ENCODE peak calls at places on chromosomes 6 and 20, in eight cellular contexts. One of them, this sample, is unnamed.

GRCh38 chr6:72035966-72036365 is 149.6 kb downstream of the RIMS1 start:
- DNase-seq in H9: no peak
- DNase-seq in cardiac muscle cell: no peak
- DNase-seq in left ventricle myocardium inferior: no peak
- DNase-seq in WERI-Rb-1: no peak
- DNase-seq in right atrium auricular region: no peak
- DNase-seq in heart left ventricle: no peak
- DNase-seq in testis: no peak
- DNase-seq in this sample: no peak

GRCh38 chr6:125009578-125009977 is 47.3 kb downstream of the RNF217 start:
- DNase-seq in H9: no peak
- DNase-seq in cardiac muscle cell: no peak
- DNase-seq in left ventricle myocardium inferior: no peak
- DNase-seq in WERI-Rb-1: no peak
- DNase-seq in right atrium auricular region: no peak
- DNase-seq in heart left ventricle: no peak
- DNase-seq in testis: no peak
- DNase-seq in this sample: no peak

GRCh38 chr20:10501377-10501776 is 66.3 kb downstream of the SLX4IP start:
- DNase-seq in H9: no peak
- DNase-seq in cardiac muscle cell: no peak
- DNase-seq in left ventricle myocardium inferior: no peak
- DNase-seq in WERI-Rb-1: no peak
- DNase-seq in right atrium auricular region: no peak
- DNase-seq in heart left ventricle: no peak
- DNase-seq in testis: peak
- DNase-seq in this sample: no peak

GRCh38 chr20:10090588-10091166 is 55.9 kb downstream of the ANKEF1 start:
- DNase-seq in H9: peak
- DNase-seq in cardiac muscle cell: peak
- DNase-seq in left ventricle myocardium inferior: no peak
- DNase-seq in WERI-Rb-1: peak
- DNase-seq in right atrium auricular region: no peak
- DNase-seq in heart left ventricle: peak
- DNase-seq in testis: peak
- DNase-seq in this sample: peak

GRCh38 chr20:31860431-31861345 is 9.6 kb downstream of the DUSP15 start:
- DNase-seq in H9: peak
- DNase-seq in cardiac muscle cell: peak
- DNase-seq in left ventricle myocardium inferior: no peak
- DNase-seq in WERI-Rb-1: peak
- DNase-seq in right atrium auricular region: no peak
- DNase-seq in heart left ventricle: no peak
- DNase-seq in testis: no peak
- DNase-seq in this sample: no peak

GRCh38 chr6:40344566-40345185 is 242.5 kb downstream of the LRFN2 start:
- DNase-seq in H9: peak
- DNase-seq in cardiac muscle cell: no peak
- DNase-seq in left ventricle myocardium inferior: no peak
- DNase-seq in WERI-Rb-1: peak
- DNase-seq in right atrium auricular region: peak
- DNase-seq in heart left ventricle: no peak
- DNase-seq in testis: no peak
- DNase-seq in this sample: no peak

GRCh38 chr20:59787186-59787890 is 146.1 kb downstream of the SYCP2 start:
- DNase-seq in H9: peak
- DNase-seq in cardiac muscle cell: no peak
- DNase-seq in left ventricle myocardium inferior: no peak
- DNase-seq in WERI-Rb-1: no peak
- DNase-seq in right atrium auricular region: peak
- DNase-seq in heart left ventricle: no peak
- DNase-seq in testis: no peak
- DNase-seq in this sample: no peak

GRCh38 chr6:88989215-88989614 is 25.8 kb upstream of the RNGTT start:
- DNase-seq in H9: no peak
- DNase-seq in cardiac muscle cell: no peak
- DNase-seq in left ventricle myocardium inferior: no peak
- DNase-seq in WERI-Rb-1: no peak
- DNase-seq in right atrium auricular region: no peak
- DNase-seq in heart left ventricle: no peak
- DNase-seq in testis: no peak
- DNase-seq in this sample: no peak

GRCh38 chr6:34970487-34970886 is 81.4 kb downstream of the ANKS1A start:
- DNase-seq in H9: no peak
- DNase-seq in cardiac muscle cell: no peak
- DNase-seq in left ventricle myocardium inferior: no peak
- DNase-seq in WERI-Rb-1: no peak
- DNase-seq in right atrium auricular region: no peak
- DNase-seq in heart left ventricle: no peak
- DNase-seq in testis: no peak
- DNase-seq in this sample: no peak

GRCh38 chr6:103893082-103893481 is 966.6 kb downstream of the HACE1 start:
- DNase-seq in H9: no peak
- DNase-seq in cardiac muscle cell: no peak
- DNase-seq in left ventricle myocardium inferior: no peak
- DNase-seq in WERI-Rb-1: no peak
- DNase-seq in right atrium auricular region: no peak
- DNase-seq in heart left ventricle: no peak
- DNase-seq in testis: peak
- DNase-seq in this sample: no peak

GRCh38 chr6:106520711-106521367 is 108.5 kb downstream of the RTN4IP1 start:
- DNase-seq in H9: no peak
- DNase-seq in cardiac muscle cell: no peak
- DNase-seq in left ventricle myocardium inferior: no peak
- DNase-seq in WERI-Rb-1: no peak
- DNase-seq in right atrium auricular region: no peak
- DNase-seq in heart left ventricle: no peak
- DNase-seq in testis: no peak
- DNase-seq in this sample: no peak

GRCh38 chr6:9523462-9523861 is 891.4 kb downstream of the TFAP2A start:
- DNase-seq in H9: no peak
- DNase-seq in cardiac muscle cell: peak
- DNase-seq in left ventricle myocardium inferior: no peak
- DNase-seq in WERI-Rb-1: peak
- DNase-seq in right atrium auricular region: no peak
- DNase-seq in heart left ventricle: no peak
- DNase-seq in testis: no peak
- DNase-seq in this sample: no peak

GRCh38 chr6:46491789-46492547 is 719 bp upstream of the RCAN2 start:
- DNase-seq in H9: peak
- DNase-seq in cardiac muscle cell: peak
- DNase-seq in left ventricle myocardium inferior: peak
- DNase-seq in WERI-Rb-1: peak
- DNase-seq in right atrium auricular region: no peak
- DNase-seq in heart left ventricle: peak
- DNase-seq in testis: peak
- DNase-seq in this sample: peak

GRCh38 chr6:52976591-52977035 is 18.5 kb downstream of the GSTA4 start:
- DNase-seq in H9: no peak
- DNase-seq in cardiac muscle cell: no peak
- DNase-seq in left ventricle myocardium inferior: no peak
- DNase-seq in WERI-Rb-1: no peak
- DNase-seq in right atrium auricular region: no peak
- DNase-seq in heart left ventricle: no peak
- DNase-seq in testis: peak
- DNase-seq in this sample: peak

GRCh38 chr6:40506956-40507355 is 80.2 kb downstream of the LRFN2 start:
- DNase-seq in H9: no peak
- DNase-seq in cardiac muscle cell: no peak
- DNase-seq in left ventricle myocardium inferior: no peak
- DNase-seq in WERI-Rb-1: no peak
- DNase-seq in right atrium auricular region: no peak
- DNase-seq in heart left ventricle: peak
- DNase-seq in testis: no peak
- DNase-seq in this sample: no peak

GRCh38 chr6:13667655-13668054 is 44.0 kb downstream of the RANBP9 start:
- DNase-seq in H9: no peak
- DNase-seq in cardiac muscle cell: no peak
- DNase-seq in left ventricle myocardium inferior: no peak
- DNase-seq in WERI-Rb-1: no peak
- DNase-seq in right atrium auricular region: no peak
- DNase-seq in heart left ventricle: no peak
- DNase-seq in testis: no peak
- DNase-seq in this sample: no peak

GRCh38 chr6:129575378-129576118 is 134.4 kb downstream of the ARHGAP18 start:
- DNase-seq in H9: no peak
- DNase-seq in cardiac muscle cell: peak
- DNase-seq in left ventricle myocardium inferior: no peak
- DNase-seq in WERI-Rb-1: no peak
- DNase-seq in right atrium auricular region: no peak
- DNase-seq in heart left ventricle: no peak
- DNase-seq in testis: no peak
- DNase-seq in this sample: no peak
- H3K27ac ChIP-seq in H9: no peak
- H3K27ac ChIP-seq in cardiac muscle cell: no peak
- H3K27ac ChIP-seq in left ventricle myocardium inferior: no peak
- H3K27ac ChIP-seq in WERI-Rb-1: no peak
- H3K27ac ChIP-seq in right atrium auricular region: no peak
- H3K27ac ChIP-seq in heart left ventricle: no peak
- H3K27ac ChIP-seq in testis: no peak
- H3K27ac ChIP-seq in this sample: no peak

DNA sequence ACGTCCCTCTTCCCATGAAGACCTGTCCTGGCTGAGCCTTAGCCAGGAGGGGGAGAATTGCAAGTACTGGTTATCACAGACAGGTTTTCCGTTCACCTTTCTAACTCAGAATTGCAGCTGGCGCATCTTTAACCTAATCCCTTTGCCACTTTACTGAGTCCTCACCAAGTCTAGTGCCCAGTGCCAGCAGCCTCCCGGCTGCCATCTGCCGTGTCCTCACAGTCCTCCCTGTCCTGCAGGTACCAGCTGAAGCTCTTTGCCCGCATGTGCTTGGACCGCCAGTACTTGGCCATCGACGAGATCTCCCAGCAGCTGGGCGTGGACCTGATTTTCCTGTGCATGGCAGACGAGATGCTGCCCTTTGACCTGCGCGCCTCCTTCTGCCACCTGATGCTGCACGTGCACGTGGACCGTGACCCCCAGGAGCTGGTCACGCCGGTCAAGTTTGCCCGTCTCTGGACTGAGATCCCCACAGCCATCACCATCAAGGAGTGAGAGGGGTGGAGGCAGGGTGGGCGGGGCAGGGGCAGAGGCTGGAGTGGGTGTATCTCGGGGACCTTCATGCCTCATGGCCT is 41.3 kb downstream of the UQCC2 start:
- DNase-seq in H9: no peak
- DNase-seq in cardiac muscle cell: no peak
- DNase-seq in left ventricle myocardium inferior: no peak
- DNase-seq in WERI-Rb-1: no peak
- DNase-seq in right atrium auricular region: no peak
- DNase-seq in heart left ventricle: no peak
- DNase-seq in testis: no peak
- DNase-seq in this sample: no peak
- H3K27ac ChIP-seq in H9: no peak
- H3K27ac ChIP-seq in cardiac muscle cell: no peak
- H3K27ac ChIP-seq in left ventricle myocardium inferior: no peak
- H3K27ac ChIP-seq in WERI-Rb-1: no peak
- H3K27ac ChIP-seq in right atrium auricular region: no peak
- H3K27ac ChIP-seq in heart left ventricle: no peak
- H3K27ac ChIP-seq in testis: no peak
- H3K27ac ChIP-seq in this sample: no peak

GRCh38 chr20:1932971-1933370 is 37.8 kb downstream of the SIRPA start:
- DNase-seq in H9: no peak
- DNase-seq in cardiac muscle cell: no peak
- DNase-seq in left ventricle myocardium inferior: no peak
- DNase-seq in WERI-Rb-1: no peak
- DNase-seq in right atrium auricular region: no peak
- DNase-seq in heart left ventricle: no peak
- DNase-seq in testis: no peak
- DNase-seq in this sample: no peak

GRCh38 chr20:1935696-1936366 is 40.6 kb downstream of the SIRPA start:
- DNase-seq in H9: no peak
- DNase-seq in cardiac muscle cell: peak
- DNase-seq in left ventricle myocardium inferior: peak
- DNase-seq in WERI-Rb-1: no peak
- DNase-seq in right atrium auricular region: peak
- DNase-seq in heart left ventricle: peak
- DNase-seq in testis: peak
- DNase-seq in this sample: peak

GRCh38 chr20:1934162-1934561 is 39.0 kb downstream of the SIRPA start:
- DNase-seq in H9: no peak
- DNase-seq in cardiac muscle cell: no peak
- DNase-seq in left ventricle myocardium inferior: no peak
- DNase-seq in WERI-Rb-1: no peak
- DNase-seq in right atrium auricular region: no peak
- DNase-seq in heart left ventricle: no peak
- DNase-seq in testis: no peak
- DNase-seq in this sample: no peak

GRCh38 chr20:1933465-1933870 is 38.3 kb downstream of the SIRPA start:
- DNase-seq in H9: no peak
- DNase-seq in cardiac muscle cell: peak
- DNase-seq in left ventricle myocardium inferior: peak
- DNase-seq in WERI-Rb-1: no peak
- DNase-seq in right atrium auricular region: peak
- DNase-seq in heart left ventricle: no peak
- DNase-seq in testis: no peak
- DNase-seq in this sample: no peak

DNA sequence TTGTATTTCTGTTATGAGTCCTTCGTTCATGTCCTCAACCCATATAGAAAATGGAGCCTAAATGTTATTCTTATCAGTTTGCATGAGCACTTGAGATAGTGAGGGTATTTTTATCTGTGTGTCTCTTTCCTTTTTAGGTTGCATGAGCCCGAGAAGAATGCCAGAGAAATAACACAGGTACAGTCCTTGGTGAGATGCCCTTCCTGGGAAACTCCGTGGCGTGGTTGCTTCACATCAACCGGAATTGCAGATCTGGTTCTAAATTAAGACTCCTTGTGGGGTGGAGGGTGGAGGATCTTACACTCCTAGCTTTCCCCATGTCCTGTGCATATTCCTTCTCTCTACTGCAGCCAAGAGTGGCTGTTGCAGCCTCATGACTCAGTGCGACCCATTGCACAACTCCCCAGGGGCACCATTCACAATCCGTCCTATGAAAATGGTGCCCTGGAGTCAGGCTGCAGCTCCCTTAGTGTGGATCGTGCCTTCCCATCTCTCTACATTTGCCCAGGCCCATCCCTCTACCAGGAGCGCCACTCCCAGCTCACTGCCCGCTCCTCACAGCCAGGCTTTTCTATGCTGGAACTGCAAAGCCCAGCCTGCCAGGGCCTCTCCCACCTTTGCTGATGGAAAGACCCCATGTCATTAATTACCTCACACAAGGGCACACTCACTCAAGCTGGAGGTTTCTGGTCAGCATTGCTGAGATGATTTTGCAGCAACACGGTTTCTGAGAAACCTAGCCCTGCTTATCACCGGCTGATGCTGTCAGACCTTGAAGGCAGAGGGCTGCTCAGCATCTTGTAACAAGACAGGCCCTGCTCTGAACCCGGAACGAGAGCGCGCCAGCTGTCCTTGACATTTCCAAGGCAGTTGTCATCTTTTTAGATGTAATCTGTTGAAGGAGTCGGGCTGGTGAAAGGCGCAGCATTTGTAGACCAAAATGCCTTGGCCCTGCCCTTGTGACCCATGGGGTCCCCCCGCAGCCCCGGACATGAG is 39.7 kb downstream of the SIRPA start:
- DNase-seq in H9: no peak
- DNase-seq in cardiac muscle cell: peak
- DNase-seq in left ventricle myocardium inferior: peak
- DNase-seq in WERI-Rb-1: no peak
- DNase-seq in right atrium auricular region: peak
- DNase-seq in heart left ventricle: no peak
- DNase-seq in testis: peak
- DNase-seq in this sample: peak
- H3K27ac ChIP-seq in H9: no peak
- H3K27ac ChIP-seq in cardiac muscle cell: peak
- H3K27ac ChIP-seq in left ventricle myocardium inferior: peak
- H3K27ac ChIP-seq in WERI-Rb-1: no peak
- H3K27ac ChIP-seq in right atrium auricular region: peak
- H3K27ac ChIP-seq in heart left ventricle: peak
- H3K27ac ChIP-seq in testis: peak
- H3K27ac ChIP-seq in this sample: peak

GRCh38 chr6:5662797-5663196 is 343.9 kb downstream of the NRN1 start:
- DNase-seq in H9: no peak
- DNase-seq in cardiac muscle cell: no peak
- DNase-seq in left ventricle myocardium inferior: no peak
- DNase-seq in WERI-Rb-1: no peak
- DNase-seq in right atrium auricular region: no peak
- DNase-seq in heart left ventricle: no peak
- DNase-seq in testis: no peak
- DNase-seq in this sample: no peak
- H3K27ac ChIP-seq in H9: no peak
- H3K27ac ChIP-seq in cardiac muscle cell: peak
- H3K27ac ChIP-seq in left ventricle myocardium inferior: no peak
- H3K27ac ChIP-seq in WERI-Rb-1: no peak
- H3K27ac ChIP-seq in right atrium auricular region: no peak
- H3K27ac ChIP-seq in heart left ventricle: no peak
- H3K27ac ChIP-seq in testis: no peak
- H3K27ac ChIP-seq in this sample: no peak